ENCODE peak calls at places on chromosomes 7 and 10, in six cellular contexts. D is fibroblast of lung; I is Calu3; Y is mucosa of descending colon; N is CD4-positive, alpha-beta T cell; G is AG04449. M is an unnamed sample.

GRCh38 chr10:79069325-79070090 is 742 bp downstream of the ZMIZ1 start:
- DNase-seq in Y (peak; percentile 59), N (peak; percentile 29), D (peak; percentile 44), I (peak; percentile 56), G (no peak), M (no peak)

GRCh38 chr7:158410720-158411119 is 176.9 kb downstream of the PTPRN2 start:
- DNase-seq in G (no peak), N (no peak), D (no peak), Y (no peak), I (no peak), M (no peak)

GRCh38 chr10:46556515-46557318 is at the start of gene GPRIN2:
- DNase-seq in G (no peak), N (no peak), I (peak; percentile 73), D (no peak), Y (peak; percentile 89), M (no peak)

GRCh38 chr7:155549226-155549625 is 2.9 kb upstream of the CNPY1 start:
- DNase-seq in N (no peak), D (no peak), G (no peak), Y (no peak), I (no peak), M (no peak)

GRCh38 chr7:155584763-155585531 is 38.6 kb upstream of the CNPY1 start:
- DNase-seq in D (no peak), N (no peak), G (peak; percentile 31), I (no peak), Y (peak; percentile 39), M (no peak)

GRCh38 chr10:98316661-98317060 is 48.7 kb upstream of the LOXL4 start:
- DNase-seq in N (no peak), G (no peak), Y (no peak), I (no peak), D (peak; percentile 61), M (no peak)

GRCh38 chr10:106919798-106920382 is 244.6 kb downstream of the SORCS1 start:
- DNase-seq in G (no peak), I (no peak), Y (no peak), N (no peak), D (no peak), M (no peak)

GRCh38 chr7:22452142-22452763 is 47.7 kb downstream of the STEAP1B start:
- DNase-seq in G (no peak), D (peak; percentile 30), I (peak; percentile 91), Y (peak; percentile 90), N (peak; percentile 3), M (no peak)

GRCh38 chr7:115561341-115562110 is 469.0 kb downstream of the TFEC start:
- DNase-seq in G (peak; percentile 12), N (no peak), D (peak; percentile 95), Y (no peak), I (no peak), M (no peak)

GRCh38 chr10:28808693-28809092 is 131.4 kb downstream of the BAMBI start:
- DNase-seq in G (no peak), D (no peak), Y (no peak), N (no peak), I (no peak), M (no peak)

GRCh38 chr10:97040706-97041105 is 145.1 kb downstream of the SLIT1 start:
- DNase-seq in I (no peak), N (no peak), G (no peak), Y (no peak), D (no peak), M (no peak)

GRCh38 chr10:72080042-72081035 is 8.0 kb downstream of the SPOCK2 start:
- DNase-seq in I (peak; percentile 92), D (no peak), Y (no peak), N (no peak), G (no peak), M (no peak)

GRCh38 chr7:124310934-124311390 is 278.1 kb upstream of the TMEM229A start:
- DNase-seq in N (no peak), I (no peak), Y (no peak), G (no peak), D (no peak), M (no peak)

GRCh38 chr10:117442521-117442920 is 67.3 kb upstream of the PDZD8 start:
- DNase-seq in Y (no peak), D (peak; percentile 21), G (no peak), I (no peak), N (no peak), M (no peak)

GRCh38 chr7:43141091-43141490 is 28.6 kb downstream of the HECW1 start:
- DNase-seq in N (no peak), Y (no peak), G (no peak), I (no peak), D (peak; percentile 46), M (no peak)

GRCh38 chr10:80170026-80170425 is 35.3 kb downstream of the ANXA11 start:
- DNase-seq in G (no peak), I (no peak), Y (peak; percentile 55), D (no peak), N (no peak), M (no peak)

GRCh38 chr7:90165724-90166123 is 11.5 kb downstream of the STEAP1 start:
- DNase-seq in I (no peak), D (no peak), Y (peak; percentile 81), G (no peak), N (no peak), M (no peak)

GRCh38 chr10:14024349-14025202 is 306.1 kb downstream of the FRMD4A start:
- DNase-seq in Y (peak; percentile 30), N (no peak), D (no peak), I (no peak), G (no peak), M (no peak)

GRCh38 chr7:112225006-112225405 is 18.5 kb downstream of the ZNF277 start:
- DNase-seq in Y (no peak), G (no peak), I (no peak), N (no peak), D (peak; percentile 57), M (no peak)

GRCh38 chr7:153445641-153446040 is 606.6 kb upstream of the DPP6 start:
- DNase-seq in G (no peak), N (no peak), I (no peak), Y (no peak), D (no peak), M (no peak)

GRCh38 chr7:70193514-70193913 is 595.2 kb downstream of the AUTS2 start:
- DNase-seq in G (no peak), D (peak; percentile 38), I (no peak), N (no peak), Y (peak; percentile 28), M (no peak)

GRCh38 chr10:51082857-51083256 is 8.6 kb downstream of the PRKG1 start:
- DNase-seq in N (no peak), I (no peak), G (no peak), D (no peak), Y (no peak), M (no peak)

GRCh38 chr7:149817836-149818535 is 20.2 kb upstream of the ZNF862 start:
- DNase-seq in N (no peak), D (no peak), Y (no peak), G (no peak), I (no peak), M (no peak)

DNA sequence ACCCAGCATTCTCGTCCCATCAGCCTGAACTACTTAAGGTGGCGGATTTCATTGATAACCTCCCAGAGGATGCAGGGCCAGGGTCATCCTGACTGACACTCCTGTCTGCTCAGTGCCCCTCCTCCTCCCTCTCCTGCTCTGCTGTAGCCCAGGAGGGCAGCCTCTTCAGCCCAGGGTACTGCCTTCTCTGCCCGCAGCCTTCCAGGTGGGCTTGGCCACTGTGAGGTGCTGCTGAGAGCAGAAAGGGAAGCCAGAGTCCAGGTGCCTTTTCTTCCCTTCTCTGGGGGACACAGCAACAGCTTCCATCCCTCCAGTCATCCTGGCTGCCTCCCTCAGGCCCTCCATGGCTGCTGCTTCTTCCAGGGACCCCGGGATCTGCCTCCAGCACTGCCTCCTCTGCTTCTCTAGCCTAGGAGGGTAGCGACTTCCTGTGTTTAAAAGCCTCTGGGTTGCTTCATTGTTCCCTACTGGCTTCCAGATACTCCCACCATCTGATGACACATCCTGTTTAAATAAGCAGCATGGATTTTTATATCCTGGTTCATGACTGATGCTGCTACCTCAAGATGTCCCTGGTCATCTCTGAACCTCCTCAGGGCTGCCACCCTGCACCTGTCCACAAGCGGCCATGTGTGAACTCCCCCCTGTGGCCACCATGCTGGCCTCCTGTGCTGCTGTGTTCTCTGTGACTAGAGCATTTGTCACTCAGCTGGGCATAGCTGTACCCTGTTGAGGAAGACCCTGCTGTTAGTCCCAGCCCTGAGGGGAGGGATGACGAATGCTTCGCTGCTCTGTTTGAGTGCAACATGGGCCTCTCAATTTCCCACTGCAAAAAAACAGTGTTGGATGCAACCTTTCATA is 55.8 kb downstream of the AKR1C4 start:
- DNase-seq in I (peak; percentile 24), Y (no peak), N (no peak), G (no peak), D (no peak), M (no peak)
- TF ChIP-seq CTCF in I (no peak), Y (no peak), N (no peak), G (no peak), D (no peak), M (no peak)

GRCh38 chr7:1883834-1884582 is 213.9 kb downstream of the ELFN1 start:
- DNase-seq in G (no peak), N (no peak), D (no peak), Y (no peak), I (no peak), M (no peak)
- TF ChIP-seq CTCF in G (peak; percentile 4), N (no peak), D (no peak), Y (no peak), I (peak; percentile 44), M (no peak)

GRCh38 chr10:95196053-95196452 is 2.0 kb downstream of the ACSM6 start:
- DNase-seq in G (no peak), I (no peak), D (peak; percentile 53), N (no peak), Y (no peak), M (no peak)

DNA sequence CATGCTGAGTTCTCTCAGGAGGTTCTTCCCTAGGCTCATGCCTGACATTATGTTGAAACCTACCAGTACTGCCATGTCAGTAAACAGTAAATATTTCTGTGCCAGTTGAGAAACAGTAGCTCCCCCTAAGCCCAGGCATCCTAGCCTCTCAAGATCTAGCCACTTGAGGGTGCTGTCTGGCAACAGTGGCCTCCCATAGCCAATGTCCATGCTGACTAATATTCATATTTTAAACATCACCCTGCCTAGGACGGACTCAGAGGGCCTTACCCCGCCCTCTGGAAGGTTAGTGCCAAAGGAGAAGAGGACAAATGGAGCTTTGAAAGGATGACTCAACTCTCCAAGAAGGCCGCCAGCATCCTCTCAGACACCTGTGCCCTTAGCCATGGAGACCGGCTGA is 7.7 kb downstream of the ACSM6 start:
- DNase-seq in D (peak; percentile 56), G (no peak), I (peak; percentile 5), Y (no peak), N (no peak), M (no peak)
- TF ChIP-seq CTCF in D (peak; percentile 47), G (peak; percentile 29), I (no peak), Y (no peak), N (no peak), M (no peak)

GRCh38 chr7:38070718-38071117 is 107.3 kb upstream of the STARD3NL start:
- DNase-seq in G (no peak), N (no peak), Y (no peak), D (peak; percentile 27), I (peak; percentile 29), M (no peak)
- TF ChIP-seq CTCF in G (peak; percentile 34), N (peak; percentile 38), Y (no peak), D (peak; percentile 48), I (peak; percentile 13), M (no peak)

M was measured in gastrocnemius medialis.